ENCODE peak calls at places on chromosomes 12 and 14, in six cellular contexts. K, X, Q, U, C and G are unnamed samples.

GRCh38 chr12:10341892-10342509 is 34.3 kb downstream of the KLRD1 start:
- DNase-seq in K (peak; percentile 24), X (no peak), Q (no peak), U (no peak), C (peak; percentile 44), G (no peak)

GRCh38 chr12:323507-323906 is 60.9 kb upstream of the SLC6A13 start:
- DNase-seq in K (peak; percentile 29), X (no peak), Q (no peak), U (no peak), C (no peak), G (peak; percentile 73)

GRCh38 chr12:51538149-51538548 is 52.9 kb upstream of the SCN8A start:
- DNase-seq in K (no peak), X (no peak), Q (no peak), U (no peak), C (no peak), G (no peak)

GRCh38 chr14:73750161-73750901 is 36.1 kb upstream of the PNMA1 start:
- DNase-seq in K (no peak), X (peak; percentile 72), Q (no peak), U (no peak), C (no peak), G (no peak)

GRCh38 chr12:24596768-24597388 is 352.0 kb downstream of the BCAT1 start:
- DNase-seq in K (peak; percentile 20), X (no peak), Q (no peak), U (no peak), C (peak; percentile 68), G (peak; percentile 54)

GRCh38 chr12:50619610-50619958 is 114.8 kb downstream of the DIP2B start:
- DNase-seq in K (no peak), X (no peak), Q (no peak), U (no peak), C (no peak), G (no peak)

GRCh38 chr12:56679834-56680575 is 8.1 kb downstream of the PTGES3 start:
- DNase-seq in K (no peak), X (no peak), Q (no peak), U (no peak), C (no peak), G (no peak)

GRCh38 chr12:13114251-13115052 is 11.0 kb upstream of the GSG1 start:
- DNase-seq in K (no peak), X (no peak), Q (no peak), U (no peak), C (no peak), G (no peak)

GRCh38 chr12:132285991-132286681 is 43.3 kb downstream of the GALNT9 start:
- DNase-seq in K (no peak), X (peak; percentile 48), Q (peak; percentile 88), U (peak; percentile 53), C (peak; percentile 92), G (no peak)

GRCh38 chr14:82636426-82636825 is 1102.8 kb upstream of the SEL1L start:
- DNase-seq in K (no peak), X (no peak), Q (no peak), U (no peak), C (no peak), G (no peak)

GRCh38 chr14:57355081-57355480 is 35.3 kb upstream of the NAA30 start:
- DNase-seq in K (no peak), X (no peak), Q (no peak), U (no peak), C (no peak), G (no peak)

GRCh38 chr14:94180655-94181271 is 6.6 kb downstream of the PPP4R4 start:
- DNase-seq in K (peak; percentile 60), X (no peak), Q (no peak), U (no peak), C (peak; percentile 62), G (peak; percentile 55)

DNA sequence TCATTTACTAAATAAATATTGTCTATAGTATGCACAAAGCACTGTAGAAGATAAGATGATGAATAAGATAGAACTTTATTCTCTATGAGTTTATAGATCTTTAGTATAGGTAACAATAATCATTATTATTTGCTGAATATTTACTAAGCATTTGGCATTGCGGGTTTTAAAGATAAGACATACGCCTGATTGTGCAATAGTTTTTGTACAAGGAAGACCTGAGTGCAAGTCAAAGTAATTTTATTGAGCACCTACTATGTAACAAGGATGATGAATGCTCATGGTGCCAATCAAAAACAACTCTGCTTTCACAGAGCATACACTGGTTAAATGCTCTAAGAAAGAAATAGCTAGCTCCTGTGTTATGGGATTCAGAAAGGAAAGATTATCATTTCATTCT is 1461.7 kb upstream of the FLRT2 start:
- DNase-seq in K (no peak), X (no peak), Q (no peak), U (no peak), C (no peak), G (no peak)
- TF ChIP-seq CTCF in K (no peak), X (no peak), Q (no peak), U (no peak), C (no peak), G (no peak)

GRCh38 chr12:104652910-104653309 is 196.2 kb downstream of the CHST11 start:
- DNase-seq in K (no peak), X (no peak), Q (no peak), U (no peak), C (no peak), G (no peak)

GRCh38 chr12:104655059-104655609 is 198.4 kb downstream of the CHST11 start:
- DNase-seq in K (no peak), X (no peak), Q (no peak), U (no peak), C (no peak), G (no peak)

GRCh38 chr12:104651812-104652211 is 195.1 kb downstream of the CHST11 start:
- DNase-seq in K (no peak), X (no peak), Q (no peak), U (no peak), C (no peak), G (no peak)

GRCh38 chr12:104656383-104656782 is 199.6 kb downstream of the CHST11 start:
- DNase-seq in K (no peak), X (no peak), Q (no peak), U (no peak), C (no peak), G (no peak)

GRCh38 chr12:104653730-104654328 is 197.1 kb downstream of the CHST11 start:
- DNase-seq in K (no peak), X (no peak), Q (no peak), U (no peak), C (no peak), G (no peak)
- TF ChIP-seq CTCF in K (peak; percentile 31), X (no peak), Q (no peak), U (peak; percentile 15), C (peak; percentile 32), G (peak; percentile 35)

GRCh38 chr12:58369576-58369975 is 428.2 kb downstream of the ATP23 start:
- DNase-seq in K (peak; percentile 25), X (no peak), Q (no peak), U (no peak), C (no peak), G (peak; percentile 26)
- TF ChIP-seq CTCF in K (no peak), X (no peak), Q (no peak), U (no peak), C (no peak), G (no peak)

GRCh38 chr14:32405856-32406255 is 76.8 kb downstream of the AKAP6 start:
- DNase-seq in K (no peak), X (no peak), Q (no peak), U (no peak), C (no peak), G (no peak)
- TF ChIP-seq CTCF in K (no peak), X (no peak), Q (no peak), U (no peak), C (no peak), G (peak; percentile 27)